ENCODE peak calls at places on chromosome 18, in eight cellular contexts. N is mesenchymal stem cell; X is CD4-positive, alpha-beta T cell; D is transverse colon; V is heart right ventricle; Q is lower lobe of right lung; W is Panc1; B is small intestine. H is an unnamed sample.

GRCh38 chr18:12939161-12939560 is 8.7 kb upstream of the SEH1L start:
- DNase-seq in N (no peak), X (no peak), D (no peak), V (no peak), Q (no peak), W (no peak), B (no peak), H (no peak)

GRCh38 chr18:49654347-49654746 is 92.5 kb downstream of the LIPG start:
- DNase-seq in N (no peak), X (no peak), D (no peak), V (no peak), Q (no peak), W (no peak), B (no peak), H (no peak)

GRCh38 chr18:79915161-79916127 is 36.0 kb downstream of the SLC66A2 start:
- DNase-seq in N (no peak), X (no peak), D (peak; percentile 7), V (no peak), Q (peak; percentile 44), W (no peak), B (no peak), H (no peak)

GRCh38 chr18:37778417-37779165 is 213.0 kb upstream of the CELF4 start:
- DNase-seq in N (peak; percentile 26), X (no peak), D (peak; percentile 43), V (peak; percentile 57), Q (peak; percentile 75), W (peak; percentile 17), B (peak; percentile 21), H (peak; percentile 43)

GRCh38 chr18:36717422-36718110 is 111.2 kb downstream of the TPGS2 start:
- DNase-seq in N (no peak), X (no peak), D (no peak), V (no peak), Q (no peak), W (no peak), B (no peak), H (no peak)

GRCh38 chr18:78407456-78407823 is 572.2 kb upstream of the SALL3 start:
- DNase-seq in N (no peak), X (no peak), D (peak; percentile 15), V (no peak), Q (no peak), W (no peak), B (peak; percentile 84), H (no peak)

GRCh38 chr18:11994346-11994707 is 13.0 kb downstream of the IMPA2 start:
- DNase-seq in N (peak; percentile 88), X (no peak), D (peak; percentile 72), V (no peak), Q (peak; percentile 61), W (no peak), B (peak; percentile 54), H (peak; percentile 34)

GRCh38 chr18:75125359-75126331 is 83.3 kb downstream of the PTGR3 start:
- DNase-seq in N (no peak), X (no peak), D (no peak), V (no peak), Q (no peak), W (no peak), B (peak; percentile 53), H (no peak)

GRCh38 chr18:5894613-5895299 is 566 bp downstream of the TMEM200C start:
- DNase-seq in N (no peak), X (no peak), D (no peak), V (peak; percentile 11), Q (no peak), W (no peak), B (no peak), H (no peak)

GRCh38 chr18:28019425-28020108 is 157.4 kb downstream of the CDH2 start:
- DNase-seq in N (no peak), X (no peak), D (no peak), V (no peak), Q (no peak), W (no peak), B (no peak), H (peak; percentile 78)

GRCh38 chr18:77207540-77207939 is 42.1 kb upstream of the GALR1 start:
- DNase-seq in N (peak; percentile 34), X (peak; percentile 44), D (peak; percentile 32), V (peak; percentile 24), Q (peak; percentile 78), W (no peak), B (peak; percentile 35), H (peak; percentile 44)

GRCh38 chr18:5620284-5620683 is 76.5 kb upstream of the EPB41L3 start:
- DNase-seq in N (no peak), X (no peak), D (no peak), V (no peak), Q (no peak), W (no peak), B (no peak), H (peak; percentile 79)

GRCh38 chr18:12057419-12058039 is 36.1 kb upstream of the ANKRD62 start:
- DNase-seq in N (no peak), X (no peak), D (no peak), V (no peak), Q (no peak), W (no peak), B (no peak), H (no peak)

GRCh38 chr18:49611316-49611715 is 49.5 kb downstream of the LIPG start:
- DNase-seq in N (no peak), X (no peak), D (no peak), V (no peak), Q (no peak), W (no peak), B (no peak), H (no peak)

GRCh38 chr18:61922435-61922834 is 29.6 kb upstream of the RNF152 start:
- DNase-seq in N (no peak), X (no peak), D (no peak), V (no peak), Q (no peak), W (no peak), B (no peak), H (no peak)

GRCh38 chr18:73895701-73896100 is 251.9 kb downstream of the FBXO15 start:
- DNase-seq in N (no peak), X (no peak), D (no peak), V (no peak), Q (no peak), W (no peak), B (no peak), H (peak; percentile 45)

GRCh38 chr18:64244571-64244970 is 95.7 kb upstream of the LINC00305 start:
- DNase-seq in N (no peak), X (no peak), D (no peak), V (peak; percentile 13), Q (no peak), W (no peak), B (no peak), H (no peak)

GRCh38 chr18:49045585-49045984 is 94.8 kb upstream of the SMAD7 start:
- DNase-seq in N (no peak), X (no peak), D (no peak), V (no peak), Q (no peak), W (no peak), B (no peak), H (no peak)

GRCh38 chr18:67232406-67232805 is 284.1 kb downstream of the DSEL start:
- DNase-seq in N (peak; percentile 29), X (no peak), D (no peak), V (no peak), Q (no peak), W (no peak), B (no peak), H (peak; percentile 65)

GRCh38 chr18:45024357-45025107 is 343.8 kb downstream of the SETBP1 start:
- DNase-seq in N (no peak), X (no peak), D (no peak), V (no peak), Q (no peak), W (no peak), B (no peak), H (no peak)
- H3K27me3 ChIP-seq in N (no peaks in the 10 kb centered on the region), X (no peaks in the 10 kb centered on the region), D (no peaks in the 10 kb centered on the region), V (no peaks in the 10 kb centered on the region), Q (no peaks in the 10 kb centered on the region), W (no peaks in the 10 kb centered on the region), B (no peaks in the 10 kb centered on the region), H (no peaks in the 10 kb centered on the region)

DNA sequence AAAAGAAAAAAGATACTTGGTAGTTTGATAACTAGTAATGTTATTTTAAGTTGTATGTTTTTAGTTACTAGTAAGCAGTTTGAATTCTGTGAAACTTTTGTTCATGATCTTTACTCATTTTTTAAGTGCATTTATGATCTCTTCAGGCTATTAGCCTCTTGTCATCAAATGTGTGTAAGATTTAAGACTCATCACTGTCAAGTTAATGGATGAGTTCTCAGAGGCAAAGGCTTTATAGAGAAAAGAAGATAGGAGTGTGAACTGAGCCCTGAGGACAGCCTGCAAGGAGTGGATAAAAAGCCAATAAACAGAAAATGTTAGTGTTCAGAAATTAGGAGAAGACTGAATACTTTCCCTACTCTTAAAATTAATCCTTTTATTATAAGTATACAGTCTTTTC is 13.5 kb downstream of the NDUFV2 start:
- DNase-seq in N (no peak), X (no peak), D (no peak), V (no peak), Q (no peak), W (no peak), B (no peak), H (no peak)
- H3K27ac ChIP-seq in N (peak overlapping the region; percentile 45), X (peak overlapping the region; percentile 94), D (peak overlapping the region; percentile 86), V (no peak overlapping the region), Q (no peak overlapping the region), W (peak overlapping the region; percentile 83), B (no peak overlapping the region), H (peak overlapping the region; percentile 51)

GRCh38 chr18:46570134-46570533 is 86.9 kb downstream of the LOXHD1 start:
- DNase-seq in N (no peak), X (no peak), D (no peak), V (no peak), Q (no peak), W (no peak), B (no peak), H (no peak)

GRCh38 chr18:46571756-46572155 is 85.3 kb downstream of the LOXHD1 start:
- DNase-seq in N (no peak), X (no peak), D (no peak), V (no peak), Q (no peak), W (no peak), B (no peak), H (no peak)

GRCh38 chr18:46573156-46573555 is 83.9 kb downstream of the LOXHD1 start:
- DNase-seq in N (no peak), X (no peak), D (no peak), V (no peak), Q (no peak), W (no peak), B (no peak), H (no peak)

GRCh38 chr18:46569211-46569610 is 87.8 kb downstream of the LOXHD1 start:
- DNase-seq in N (no peak), X (no peak), D (no peak), V (no peak), Q (no peak), W (no peak), B (no peak), H (no peak)

GRCh38 chr18:46570666-46571065 is 86.4 kb downstream of the LOXHD1 start:
- DNase-seq in N (no peak), X (no peak), D (no peak), V (no peak), Q (no peak), W (no peak), B (no peak), H (no peak)
- H3K27me3 ChIP-seq in N (peaks cover 14% of the 10 kb centered on the region), X (no peaks in the 10 kb centered on the region), D (no peaks in the 10 kb centered on the region), V (no peaks in the 10 kb centered on the region), Q (no peaks in the 10 kb centered on the region), W (peaks cover 2% of the 10 kb centered on the region), B (no peaks in the 10 kb centered on the region), H (no peaks in the 10 kb centered on the region)

DNA sequence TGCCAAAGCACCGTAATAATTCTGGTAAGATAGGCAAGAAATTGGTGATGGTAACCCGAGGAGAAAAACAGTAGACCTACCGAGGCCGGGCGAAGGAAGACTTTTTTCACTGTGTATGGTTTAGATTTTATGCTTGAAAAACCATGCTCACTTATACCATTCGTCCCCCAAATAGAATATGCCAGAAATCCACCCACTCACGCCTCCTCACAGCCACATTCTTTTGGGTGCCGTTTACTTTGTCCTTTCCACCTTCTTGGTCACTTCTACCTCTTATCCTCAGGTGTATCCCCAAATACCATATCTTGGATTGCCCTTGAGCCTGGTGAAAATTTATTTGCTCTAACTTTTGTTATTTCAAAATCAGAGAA is 8.1 kb downstream of the GATA6 start:
- DNase-seq in N (no peak), X (no peak), D (no peak), V (no peak), Q (no peak), W (no peak), B (no peak), H (no peak)
- H3K27ac ChIP-seq in N (no peak overlapping the region), X (no peak overlapping the region), D (peak overlapping the region; percentile 96), V (peak overlapping the region; percentile 96), Q (peak overlapping the region; percentile 80), W (no peak overlapping the region), B (peak overlapping the region; percentile 88), H (no peak overlapping the region)